ENCODE peak calls at places on chromosomes 1 and 21, in five cellular contexts. H is foreskin melanocyte, W is suprapubic skin, L is left kidney, J is GM12891. F is an unnamed sample.

GRCh38 chr1:208086116-208086515 is 158.1 kb downstream of the PLXNA2 start:
- DNase-seq in W (no peak), H (no peak), L (no peak), J (no peak), F (no peak)

GRCh38 chr1:33637846-33638440 is 165.5 kb downstream of the ZSCAN20 start:
- DNase-seq in L (no peak), J (no peak), H (no peak), W (no peak), F (no peak)

GRCh38 chr1:76425843-76426145 is 351.2 kb downstream of the ST6GALNAC3 start:
- DNase-seq in W (no peak), L (peak; percentile 7), J (no peak), H (no peak), F (no peak)

GRCh38 chr1:25433389-25434186 is 2.9 kb downstream of the MACO1 start:
- DNase-seq in J (no peak), L (no peak), H (no peak), W (no peak), F (no peak)

GRCh38 chr21:14545906-14546480 is at the start of gene SAMSN1:
- DNase-seq in W (no peak), H (no peak), L (no peak), J (no peak), F (no peak)

GRCh38 chr1:113275691-113276090 is 114.6 kb upstream of the MAGI3 start:
- DNase-seq in J (no peak), L (no peak), W (no peak), H (no peak), F (peak; percentile 72)

GRCh38 chr1:244099258-244099930 is 48.3 kb downstream of the ZBTB18 start:
- DNase-seq in H (no peak), L (peak; percentile 32), W (no peak), J (no peak), F (no peak)

GRCh38 chr1:58783090-58783992 is 506 bp downstream of the JUN start:
- DNase-seq in J (no peak), L (peak; percentile 88), H (peak; percentile 43), W (peak; percentile 84), F (peak; percentile 72)

GRCh38 chr1:172699695-172700094 is 40.8 kb downstream of the FASLG start:
- DNase-seq in L (no peak), W (no peak), H (no peak), J (no peak), F (no peak)

GRCh38 chr1:224959121-224959520 is 29.6 kb downstream of the DNAH14 start:
- DNase-seq in J (no peak), L (no peak), H (no peak), W (no peak), F (peak; percentile 31)

GRCh38 chr1:23592209-23592905 is 33.1 kb upstream of the ID3 start:
- DNase-seq in J (no peak), H (no peak), L (peak; percentile 67), W (no peak), F (no peak)

GRCh38 chr1:63322944-63323865 is 838 bp downstream of the FOXD3 start:
- DNase-seq in H (peak; percentile 41), L (peak; percentile 76), J (no peak), W (peak; percentile 65), F (peak; percentile 75)

GRCh38 chr1:113978863-113979702 is at the start of gene OLFML3:
- DNase-seq in J (peak; percentile 30), H (peak; percentile 79), L (peak; percentile 96), W (peak; percentile 87), F (peak; percentile 97)

GRCh38 chr1:89465201-89465600 is 59.4 kb upstream of the LRRC8B start:
- DNase-seq in H (no peak), W (no peak), L (no peak), J (no peak), F (no peak)

GRCh38 chr1:9631613-9632012 is 19.9 kb upstream of the PIK3CD start:
- DNase-seq in L (no peak), J (no peak), H (no peak), W (no peak), F (no peak)

GRCh38 chr1:14706656-14707055 is 108.2 kb downstream of the KAZN start:
- DNase-seq in H (no peak), L (no peak), W (no peak), J (no peak), F (no peak)

GRCh38 chr1:1914842-1915692 is at the start of gene CALML6:
- DNase-seq in W (peak; percentile 59), J (no peak), H (no peak), L (no peak), F (no peak)

GRCh38 chr1:2251786-2252185 is 23.7 kb downstream of the SKI start:
- DNase-seq in L (no peak), J (no peak), W (no peak), H (no peak), F (no peak)